ENCODE peak calls at places on chromosomes 1 and 21, in ten cellular contexts. One of them, this sample, is unnamed.

GRCh38 chr1:38685373-38685772 is 174.2 kb downstream of the RRAGC start:
- DNase-seq in IMR-90: no peak
- DNase-seq in A549: no peak
- DNase-seq in right lobe of liver: no peak
- DNase-seq in ovary: no peak
- DNase-seq in body of pancreas: no peak
- DNase-seq in H1: no peak
- DNase-seq in sigmoid colon: no peak
- DNase-seq in uterus: no peak
- DNase-seq in tibial nerve: no peak
- DNase-seq in this sample: no peak

GRCh38 chr1:59999006-59999405 is 72.4 kb upstream of the CYP2J2 start:
- DNase-seq in IMR-90: no peak
- DNase-seq in A549: no peak
- DNase-seq in right lobe of liver: no peak
- DNase-seq in ovary: no peak
- DNase-seq in body of pancreas: no peak
- DNase-seq in H1: no peak
- DNase-seq in sigmoid colon: no peak
- DNase-seq in uterus: no peak
- DNase-seq in tibial nerve: no peak
- DNase-seq in this sample: no peak

GRCh38 chr1:239914827-239915231 is 176.9 kb upstream of the FMN2 start:
- DNase-seq in IMR-90: peak; percentile 81
- DNase-seq in A549: peak; percentile 18
- DNase-seq in right lobe of liver: no peak
- DNase-seq in ovary: no peak
- DNase-seq in body of pancreas: no peak
- DNase-seq in H1: no peak
- DNase-seq in sigmoid colon: no peak
- DNase-seq in uterus: no peak
- DNase-seq in tibial nerve: no peak
- DNase-seq in this sample: no peak

GRCh38 chr1:101075926-101076325 is 50.3 kb upstream of the DPH5 start:
- DNase-seq in IMR-90: no peak
- DNase-seq in A549: no peak
- DNase-seq in right lobe of liver: no peak
- DNase-seq in ovary: no peak
- DNase-seq in body of pancreas: no peak
- DNase-seq in H1: no peak
- DNase-seq in sigmoid colon: no peak
- DNase-seq in uterus: no peak
- DNase-seq in tibial nerve: no peak
- DNase-seq in this sample: no peak

GRCh38 chr1:79037085-79037484 is 30.6 kb upstream of the ADGRL4 start:
- DNase-seq in IMR-90: no peak
- DNase-seq in A549: no peak
- DNase-seq in right lobe of liver: no peak
- DNase-seq in ovary: no peak
- DNase-seq in body of pancreas: no peak
- DNase-seq in H1: no peak
- DNase-seq in sigmoid colon: no peak
- DNase-seq in uterus: no peak
- DNase-seq in tibial nerve: no peak
- DNase-seq in this sample: no peak

GRCh38 chr1:97906567-97907228 is 14.1 kb downstream of the DPYD start:
- DNase-seq in IMR-90: peak; percentile 90
- DNase-seq in A549: peak; percentile 5
- DNase-seq in right lobe of liver: no peak
- DNase-seq in ovary: peak; percentile 32
- DNase-seq in body of pancreas: no peak
- DNase-seq in H1: no peak
- DNase-seq in sigmoid colon: peak; percentile 78
- DNase-seq in uterus: peak; percentile 29
- DNase-seq in tibial nerve: no peak
- DNase-seq in this sample: no peak

GRCh38 chr1:176987016-176987415 is 177.5 kb downstream of the ASTN1 start:
- DNase-seq in IMR-90: peak; percentile 1
- DNase-seq in A549: no peak
- DNase-seq in right lobe of liver: no peak
- DNase-seq in ovary: no peak
- DNase-seq in body of pancreas: no peak
- DNase-seq in H1: no peak
- DNase-seq in sigmoid colon: no peak
- DNase-seq in uterus: no peak
- DNase-seq in tibial nerve: no peak
- DNase-seq in this sample: no peak

GRCh38 chr1:97200627-97201026 is 479.0 kb downstream of the PTBP2 start:
- DNase-seq in IMR-90: no peak
- DNase-seq in A549: no peak
- DNase-seq in right lobe of liver: no peak
- DNase-seq in ovary: no peak
- DNase-seq in body of pancreas: no peak
- DNase-seq in H1: no peak
- DNase-seq in sigmoid colon: no peak
- DNase-seq in uterus: no peak
- DNase-seq in tibial nerve: no peak
- DNase-seq in this sample: no peak

GRCh38 chr21:45161039-45161945 is 86.9 kb downstream of the ADARB1 start:
- DNase-seq in IMR-90: no peak
- DNase-seq in A549: no peak
- DNase-seq in right lobe of liver: no peak
- DNase-seq in ovary: no peak
- DNase-seq in body of pancreas: no peak
- DNase-seq in H1: no peak
- DNase-seq in sigmoid colon: peak; percentile 59
- DNase-seq in uterus: no peak
- DNase-seq in tibial nerve: no peak
- DNase-seq in this sample: no peak

GRCh38 chr1:77413541-77414335 is 131.9 kb downstream of the AK5 start:
- DNase-seq in IMR-90: no peak
- DNase-seq in A549: no peak
- DNase-seq in right lobe of liver: no peak
- DNase-seq in ovary: no peak
- DNase-seq in body of pancreas: no peak
- DNase-seq in H1: no peak
- DNase-seq in sigmoid colon: no peak
- DNase-seq in uterus: no peak
- DNase-seq in tibial nerve: no peak
- DNase-seq in this sample: no peak

GRCh38 chr1:230464618-230465017 is 38.5 kb upstream of the PGBD5 start:
- DNase-seq in IMR-90: no peak
- DNase-seq in A549: no peak
- DNase-seq in right lobe of liver: no peak
- DNase-seq in ovary: no peak
- DNase-seq in body of pancreas: no peak
- DNase-seq in H1: no peak
- DNase-seq in sigmoid colon: no peak
- DNase-seq in uterus: no peak
- DNase-seq in tibial nerve: no peak
- DNase-seq in this sample: no peak

GRCh38 chr1:92192246-92192645 is 25.5 kb upstream of the C1orf146 start:
- DNase-seq in IMR-90: no peak
- DNase-seq in A549: no peak
- DNase-seq in right lobe of liver: no peak
- DNase-seq in ovary: no peak
- DNase-seq in body of pancreas: no peak
- DNase-seq in H1: no peak
- DNase-seq in sigmoid colon: no peak
- DNase-seq in uterus: no peak
- DNase-seq in tibial nerve: no peak
- DNase-seq in this sample: no peak

GRCh38 chr1:43557744-43558245 is 27.1 kb downstream of the PTPRF start:
- DNase-seq in IMR-90: no peak
- DNase-seq in A549: no peak
- DNase-seq in right lobe of liver: no peak
- DNase-seq in ovary: peak; percentile 46
- DNase-seq in body of pancreas: no peak
- DNase-seq in H1: no peak
- DNase-seq in sigmoid colon: peak; percentile 78
- DNase-seq in uterus: peak; percentile 35
- DNase-seq in tibial nerve: no peak
- DNase-seq in this sample: no peak

GRCh38 chr21:42437786-42438185 is 34.1 kb downstream of the UBASH3A start:
- DNase-seq in IMR-90: peak; percentile 2
- DNase-seq in A549: no peak
- DNase-seq in right lobe of liver: no peak
- DNase-seq in ovary: no peak
- DNase-seq in body of pancreas: no peak
- DNase-seq in H1: no peak
- DNase-seq in sigmoid colon: no peak
- DNase-seq in uterus: no peak
- DNase-seq in tibial nerve: no peak
- DNase-seq in this sample: no peak

GRCh38 chr1:232383455-232384074 is 246.4 kb downstream of the SIPA1L2 start:
- DNase-seq in IMR-90: no peak
- DNase-seq in A549: no peak
- DNase-seq in right lobe of liver: no peak
- DNase-seq in ovary: no peak
- DNase-seq in body of pancreas: no peak
- DNase-seq in H1: no peak
- DNase-seq in sigmoid colon: no peak
- DNase-seq in uterus: no peak
- DNase-seq in tibial nerve: no peak
- DNase-seq in this sample: no peak

GRCh38 chr1:112878321-112878720 is 77.7 kb downstream of the SLC16A1 start:
- DNase-seq in IMR-90: no peak
- DNase-seq in A549: no peak
- DNase-seq in right lobe of liver: no peak
- DNase-seq in ovary: no peak
- DNase-seq in body of pancreas: no peak
- DNase-seq in H1: no peak
- DNase-seq in sigmoid colon: no peak
- DNase-seq in uterus: no peak
- DNase-seq in tibial nerve: no peak
- DNase-seq in this sample: no peak

GRCh38 chr1:197146108-197147095 is at the start of gene ASPM:
- DNase-seq in IMR-90: peak; percentile 93
- DNase-seq in A549: peak; percentile 87
- DNase-seq in right lobe of liver: peak; percentile 98
- DNase-seq in ovary: peak; percentile 93
- DNase-seq in body of pancreas: peak; percentile 94
- DNase-seq in H1: peak; percentile 92
- DNase-seq in sigmoid colon: peak; percentile 97
- DNase-seq in uterus: peak; percentile 92
- DNase-seq in tibial nerve: peak; percentile 87
- DNase-seq in this sample: peak; percentile 97
- TF ChIP-seq POLR2A in IMR-90: no peak
- TF ChIP-seq POLR2A in A549: no peak
- TF ChIP-seq POLR2A in right lobe of liver: no peak
- TF ChIP-seq POLR2A in ovary: no peak
- TF ChIP-seq POLR2A in body of pancreas: no peak
- TF ChIP-seq POLR2A in H1: peak; percentile 90
- TF ChIP-seq POLR2A in sigmoid colon: no peak
- TF ChIP-seq POLR2A in uterus: no peak
- TF ChIP-seq POLR2A in tibial nerve: no peak
- TF ChIP-seq POLR2A in this sample: peak; percentile 81

GRCh38 chr1:181089777-181090505 is 1.4 kb downstream of the IER5 start:
- DNase-seq in IMR-90: peak; percentile 65
- DNase-seq in A549: no peak
- DNase-seq in right lobe of liver: peak; percentile 90
- DNase-seq in ovary: peak; percentile 67
- DNase-seq in body of pancreas: peak; percentile 60
- DNase-seq in H1: peak; percentile 79
- DNase-seq in sigmoid colon: peak; percentile 92
- DNase-seq in uterus: peak; percentile 78
- DNase-seq in tibial nerve: peak; percentile 30
- DNase-seq in this sample: peak; percentile 92
- TF ChIP-seq POLR2A in IMR-90: peak; percentile 22
- TF ChIP-seq POLR2A in A549: no peak
- TF ChIP-seq POLR2A in right lobe of liver: peak; percentile 40
- TF ChIP-seq POLR2A in ovary: no peak
- TF ChIP-seq POLR2A in body of pancreas: no peak
- TF ChIP-seq POLR2A in H1: peak; percentile 35
- TF ChIP-seq POLR2A in sigmoid colon: peak; percentile 57
- TF ChIP-seq POLR2A in uterus: peak; percentile 46
- TF ChIP-seq POLR2A in tibial nerve: no peak
- TF ChIP-seq POLR2A in this sample: peak; percentile 81

GRCh38 chr1:41862411-41863221 is 56.1 kb downstream of the HIVEP3 start:
- DNase-seq in IMR-90: peak; percentile 91
- DNase-seq in A549: peak; percentile 49
- DNase-seq in right lobe of liver: no peak
- DNase-seq in ovary: no peak
- DNase-seq in body of pancreas: no peak
- DNase-seq in H1: no peak
- DNase-seq in sigmoid colon: no peak
- DNase-seq in uterus: no peak
- DNase-seq in tibial nerve: no peak
- DNase-seq in this sample: peak; percentile 26
- TF ChIP-seq POLR2A in IMR-90: peak; percentile 47
- TF ChIP-seq POLR2A in A549: no peak
- TF ChIP-seq POLR2A in right lobe of liver: no peak
- TF ChIP-seq POLR2A in ovary: no peak
- TF ChIP-seq POLR2A in body of pancreas: no peak
- TF ChIP-seq POLR2A in H1: no peak
- TF ChIP-seq POLR2A in sigmoid colon: no peak
- TF ChIP-seq POLR2A in uterus: no peak
- TF ChIP-seq POLR2A in tibial nerve: no peak
- TF ChIP-seq POLR2A in this sample: no peak

DNA sequence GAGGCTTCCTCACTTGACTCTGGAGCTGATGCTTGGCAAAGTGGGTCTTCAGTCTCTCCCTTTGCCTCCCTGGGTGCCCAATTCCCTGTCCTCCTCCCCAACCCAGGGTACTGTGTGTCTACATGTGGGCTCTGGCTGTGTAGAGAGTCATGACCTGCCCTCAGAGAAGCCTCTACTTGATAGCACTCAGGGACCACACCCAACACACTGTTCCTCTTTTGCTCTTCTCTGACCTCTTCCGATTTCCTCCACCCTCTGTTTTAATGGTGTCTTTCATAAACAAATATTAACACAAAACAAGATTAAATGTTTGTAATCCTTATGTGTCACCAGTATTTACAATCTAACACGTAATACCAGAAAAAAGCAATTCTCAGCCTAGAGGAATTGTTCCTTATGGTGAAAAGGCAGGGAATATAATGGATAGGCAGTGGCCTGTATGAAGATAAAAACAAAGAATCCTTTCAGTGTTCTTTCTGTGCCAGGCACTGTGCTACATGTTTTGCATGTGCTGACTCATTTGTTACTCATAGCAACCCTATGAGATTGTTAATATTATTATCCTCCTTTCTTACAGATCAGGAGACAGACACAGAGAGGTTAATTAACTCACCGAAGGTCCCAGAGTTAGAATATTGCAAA is 58.2 kb downstream of the HSD3B1 start:
- DNase-seq in IMR-90: no peak
- DNase-seq in A549: no peak
- DNase-seq in right lobe of liver: no peak
- DNase-seq in ovary: no peak
- DNase-seq in body of pancreas: no peak
- DNase-seq in H1: no peak
- DNase-seq in sigmoid colon: no peak
- DNase-seq in uterus: no peak
- DNase-seq in tibial nerve: no peak
- DNase-seq in this sample: no peak
- TF ChIP-seq POLR2A in IMR-90: no peak
- TF ChIP-seq POLR2A in A549: no peak
- TF ChIP-seq POLR2A in right lobe of liver: no peak
- TF ChIP-seq POLR2A in ovary: no peak
- TF ChIP-seq POLR2A in body of pancreas: no peak
- TF ChIP-seq POLR2A in H1: no peak
- TF ChIP-seq POLR2A in sigmoid colon: no peak
- TF ChIP-seq POLR2A in uterus: no peak
- TF ChIP-seq POLR2A in tibial nerve: no peak
- TF ChIP-seq POLR2A in this sample: no peak

GRCh38 chr1:174022080-174022975 is at the start of gene RC3H1:
- DNase-seq in IMR-90: peak; percentile 75
- DNase-seq in A549: peak; percentile 67
- DNase-seq in right lobe of liver: peak; percentile 97
- DNase-seq in ovary: peak; percentile 87
- DNase-seq in body of pancreas: peak; percentile 90
- DNase-seq in H1: peak; percentile 86
- DNase-seq in sigmoid colon: peak; percentile 94
- DNase-seq in uterus: peak; percentile 86
- DNase-seq in tibial nerve: peak; percentile 84
- DNase-seq in this sample: peak; percentile 91
- TF ChIP-seq POLR2A in IMR-90: peak; percentile 91
- TF ChIP-seq POLR2A in A549: peak; percentile 88
- TF ChIP-seq POLR2A in right lobe of liver: peak; percentile 94
- TF ChIP-seq POLR2A in ovary: peak; percentile 89
- TF ChIP-seq POLR2A in body of pancreas: peak; percentile 92
- TF ChIP-seq POLR2A in H1: peak; percentile 85
- TF ChIP-seq POLR2A in sigmoid colon: peak; percentile 90
- TF ChIP-seq POLR2A in uterus: peak; percentile 96
- TF ChIP-seq POLR2A in tibial nerve: peak; percentile 91
- TF ChIP-seq POLR2A in this sample: peak; percentile 89